ENCODE peak calls at places on chromosomes 3 and 15, in seven cellular contexts. One of them, this sample, is unnamed.

GRCh38 chr3:122260206-122260605 is 64.8 kb upstream of the CSTA start:
- DNase-seq in heart left ventricle: no peak
- DNase-seq in NB4: no peak
- DNase-seq in K562: no peak
- DNase-seq in testis: no peak
- DNase-seq in H54: no peak
- DNase-seq in HepG2: no peak
- DNase-seq in this sample: no peak

GRCh38 chr15:71112429-71112828 is 2.8 kb upstream of the THSD4 start:
- DNase-seq in heart left ventricle: no peak
- DNase-seq in NB4: no peak
- DNase-seq in K562: no peak
- DNase-seq in testis: no peak
- DNase-seq in H54: no peak
- DNase-seq in HepG2: no peak
- DNase-seq in this sample: no peak

GRCh38 chr3:137642305-137642704 is 121.8 kb upstream of the SOX14 start:
- DNase-seq in heart left ventricle: no peak
- DNase-seq in NB4: no peak
- DNase-seq in K562: no peak
- DNase-seq in testis: no peak
- DNase-seq in H54: no peak
- DNase-seq in HepG2: no peak
- DNase-seq in this sample: no peak

GRCh38 chr3:83968386-83968785 is 990.4 kb upstream of the CADM2 start:
- DNase-seq in heart left ventricle: no peak
- DNase-seq in NB4: no peak
- DNase-seq in K562: no peak
- DNase-seq in testis: no peak
- DNase-seq in H54: no peak
- DNase-seq in HepG2: no peak
- DNase-seq in this sample: no peak

GRCh38 chr3:155946178-155946577 is 75.7 kb downstream of the GMPS start:
- DNase-seq in heart left ventricle: no peak
- DNase-seq in NB4: no peak
- DNase-seq in K562: no peak
- DNase-seq in testis: no peak
- DNase-seq in H54: peak
- DNase-seq in HepG2: peak
- DNase-seq in this sample: no peak

GRCh38 chr3:41683666-41684350 is 278.1 kb downstream of the ULK4 start:
- DNase-seq in heart left ventricle: no peak
- DNase-seq in NB4: no peak
- DNase-seq in K562: no peak
- DNase-seq in testis: no peak
- DNase-seq in H54: no peak
- DNase-seq in HepG2: peak
- DNase-seq in this sample: no peak

GRCh38 chr3:4772858-4773257 is 206.4 kb upstream of the BHLHE40 start:
- DNase-seq in heart left ventricle: no peak
- DNase-seq in NB4: no peak
- DNase-seq in K562: no peak
- DNase-seq in testis: no peak
- DNase-seq in H54: no peak
- DNase-seq in HepG2: no peak
- DNase-seq in this sample: no peak

GRCh38 chr3:142210608-142211007 is 14.8 kb downstream of the GK5 start:
- DNase-seq in heart left ventricle: no peak
- DNase-seq in NB4: no peak
- DNase-seq in K562: no peak
- DNase-seq in testis: no peak
- DNase-seq in H54: no peak
- DNase-seq in HepG2: no peak
- DNase-seq in this sample: no peak

GRCh38 chr3:98457543-98457942 is 5.5 kb upstream of the OR5K1 start:
- DNase-seq in heart left ventricle: no peak
- DNase-seq in NB4: peak
- DNase-seq in K562: no peak
- DNase-seq in testis: no peak
- DNase-seq in H54: no peak
- DNase-seq in HepG2: no peak
- DNase-seq in this sample: no peak

DNA sequence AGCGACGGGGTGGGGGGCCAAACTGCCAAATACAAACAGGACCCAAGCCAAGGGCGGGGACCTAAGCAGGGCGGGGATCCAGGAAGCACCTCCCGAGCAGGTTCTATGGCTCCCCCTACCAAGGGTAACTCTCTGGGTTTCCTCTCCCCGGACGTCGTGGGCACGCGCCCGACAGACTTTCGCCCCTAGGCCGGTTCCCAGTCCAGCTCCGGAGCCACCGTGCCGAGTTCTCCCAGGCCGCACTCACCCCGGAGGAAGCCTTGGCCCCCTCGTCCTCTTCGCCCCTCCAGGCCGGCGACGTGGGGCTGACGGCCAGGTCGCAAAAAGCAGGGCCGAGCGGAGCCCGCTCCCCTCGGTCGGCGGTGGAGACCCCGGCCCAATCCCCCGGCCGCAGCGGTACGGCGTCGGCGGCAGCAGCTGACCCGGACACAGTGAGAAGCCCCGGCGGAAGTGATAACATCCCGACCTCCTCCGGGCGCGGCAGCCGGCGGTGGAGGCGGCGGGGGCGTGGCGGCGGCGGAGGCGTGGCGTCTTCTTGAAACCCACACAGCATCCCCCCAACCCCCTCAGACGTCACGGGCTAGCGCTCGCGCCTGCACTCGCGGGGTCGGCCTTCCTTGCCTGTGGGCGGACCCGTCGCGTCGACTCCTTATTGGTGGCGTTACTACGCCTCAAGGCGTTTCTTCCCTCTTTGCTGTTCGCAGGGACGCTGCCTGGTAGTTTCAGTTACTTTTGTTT is at the start of gene BNIP2:
- DNase-seq in heart left ventricle: peak
- DNase-seq in NB4: peak
- DNase-seq in K562: peak
- DNase-seq in testis: peak
- DNase-seq in H54: peak
- DNase-seq in HepG2: peak
- DNase-seq in this sample: peak
- TF ChIP-seq POLR2A in heart left ventricle: no peak
- TF ChIP-seq POLR2A in NB4: peak
- TF ChIP-seq POLR2A in K562: peak
- TF ChIP-seq POLR2A in testis: peak
- TF ChIP-seq POLR2A in H54: peak
- TF ChIP-seq POLR2A in HepG2: peak
- TF ChIP-seq POLR2A in this sample: no peak

GRCh38 chr15:44666208-44667038 is 3.0 kb upstream of the SPG11 start:
- DNase-seq in heart left ventricle: no peak
- DNase-seq in NB4: no peak
- DNase-seq in K562: no peak
- DNase-seq in testis: no peak
- DNase-seq in H54: no peak
- DNase-seq in HepG2: no peak
- DNase-seq in this sample: no peak

GRCh38 chr15:44663410-44664272 is at the start of gene SPG11:
- DNase-seq in heart left ventricle: peak
- DNase-seq in NB4: peak
- DNase-seq in K562: peak
- DNase-seq in testis: peak
- DNase-seq in H54: peak
- DNase-seq in HepG2: peak
- DNase-seq in this sample: peak

GRCh38 chr15:44667039-44667360 is 3.5 kb upstream of the SPG11 start:
- DNase-seq in heart left ventricle: no peak
- DNase-seq in NB4: no peak
- DNase-seq in K562: no peak
- DNase-seq in testis: no peak
- DNase-seq in H54: no peak
- DNase-seq in HepG2: no peak
- DNase-seq in this sample: no peak

GRCh38 chr15:44659041-44659440 is 4.4 kb downstream of the SPG11 start:
- DNase-seq in heart left ventricle: no peak
- DNase-seq in NB4: no peak
- DNase-seq in K562: no peak
- DNase-seq in testis: no peak
- DNase-seq in H54: no peak
- DNase-seq in HepG2: no peak
- DNase-seq in this sample: no peak

GRCh38 chr15:44662478-44663409 is 718 bp downstream of the SPG11 start:
- DNase-seq in heart left ventricle: peak
- DNase-seq in NB4: peak
- DNase-seq in K562: peak
- DNase-seq in testis: peak
- DNase-seq in H54: peak
- DNase-seq in HepG2: peak
- DNase-seq in this sample: peak
- TF ChIP-seq POLR2A in heart left ventricle: no peak
- TF ChIP-seq POLR2A in NB4: no peak
- TF ChIP-seq POLR2A in K562: no peak
- TF ChIP-seq POLR2A in testis: no peak
- TF ChIP-seq POLR2A in H54: no peak
- TF ChIP-seq POLR2A in HepG2: peak
- TF ChIP-seq POLR2A in this sample: no peak

DNA sequence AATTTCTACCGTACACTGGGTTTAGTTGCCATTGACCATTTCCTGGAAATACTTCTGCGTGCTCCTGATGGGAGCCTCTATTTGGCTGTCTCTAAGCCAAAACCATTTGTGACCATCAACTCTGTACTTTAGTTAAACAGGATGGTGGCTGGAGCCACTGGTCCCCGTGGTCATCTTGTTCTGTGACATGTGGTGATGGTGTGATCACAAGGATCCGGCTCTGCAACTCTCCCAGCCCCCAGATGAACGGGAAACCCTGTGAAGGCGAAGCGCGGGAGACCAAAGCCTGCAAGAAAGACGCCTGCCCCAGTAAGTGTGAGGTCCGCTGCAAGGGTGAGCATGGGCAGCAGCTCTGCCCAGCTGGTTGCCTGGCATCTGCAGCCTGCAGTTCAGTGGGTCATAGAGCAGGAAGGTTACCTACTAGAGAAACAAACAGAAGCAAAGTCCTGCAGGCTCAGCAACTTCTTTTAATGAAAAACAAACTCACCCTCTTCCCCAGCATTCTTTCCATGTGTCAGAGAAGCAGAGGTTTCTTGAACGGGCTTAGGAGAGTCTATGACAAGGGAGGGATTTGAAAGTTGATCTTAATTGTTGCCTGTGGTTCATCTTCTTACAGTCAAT is 7.1 kb downstream of the THBS1 start:
- DNase-seq in heart left ventricle: no peak
- DNase-seq in NB4: no peak
- DNase-seq in K562: no peak
- DNase-seq in testis: no peak
- DNase-seq in H54: no peak
- DNase-seq in HepG2: no peak
- DNase-seq in this sample: no peak
- TF ChIP-seq POLR2A in heart left ventricle: no peak
- TF ChIP-seq POLR2A in NB4: no peak
- TF ChIP-seq POLR2A in K562: no peak
- TF ChIP-seq POLR2A in testis: no peak
- TF ChIP-seq POLR2A in H54: no peak
- TF ChIP-seq POLR2A in HepG2: peak
- TF ChIP-seq POLR2A in this sample: no peak

DNA sequence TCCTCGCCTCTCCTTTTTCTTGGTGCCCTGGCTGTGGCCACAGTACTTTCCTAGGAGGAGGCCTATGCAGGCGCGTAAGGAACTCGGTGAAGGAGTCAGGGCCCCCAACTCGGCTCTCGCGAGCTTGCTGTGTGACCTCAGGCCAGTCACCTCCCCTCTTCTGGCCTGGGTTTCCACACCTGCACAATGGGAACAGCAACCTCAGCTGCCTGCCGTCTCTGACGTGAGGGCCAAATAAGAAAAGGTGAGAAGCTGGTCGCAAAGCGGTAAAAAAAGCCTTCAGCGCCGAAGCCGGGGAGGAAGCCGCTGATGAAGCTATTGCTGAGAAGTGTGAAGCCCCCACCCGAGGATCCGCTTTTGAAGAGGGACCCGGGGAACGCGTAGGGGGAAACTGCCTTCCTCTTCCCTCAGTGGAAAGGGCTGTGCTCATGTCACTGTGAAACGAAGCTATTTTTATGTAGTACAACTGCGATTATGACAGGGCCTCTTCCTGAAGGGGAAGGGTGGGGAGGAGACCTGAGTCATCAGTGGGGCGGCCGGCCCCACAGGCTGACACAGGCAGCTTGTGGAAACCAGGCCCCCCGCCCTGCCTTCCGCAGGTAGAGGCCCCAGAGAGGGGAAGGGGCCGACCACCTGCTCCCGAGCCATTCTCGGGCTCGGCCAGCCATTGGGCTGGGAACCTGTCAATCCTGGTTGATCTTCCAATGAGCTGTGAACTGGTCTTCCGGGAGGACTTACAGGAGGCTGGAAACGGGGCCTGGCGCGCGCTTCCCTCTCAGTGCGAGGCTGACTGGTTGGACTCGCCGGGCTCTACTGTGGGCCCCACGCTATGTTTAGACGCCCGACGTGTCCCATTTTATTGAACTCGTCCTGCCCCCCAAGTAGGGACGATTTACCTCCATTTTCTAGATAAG is 18.0 kb upstream of the ANKDD1A start:
- DNase-seq in heart left ventricle: peak
- DNase-seq in NB4: peak
- DNase-seq in K562: peak
- DNase-seq in testis: peak
- DNase-seq in H54: peak
- DNase-seq in HepG2: peak
- DNase-seq in this sample: peak
- TF ChIP-seq POLR2A in heart left ventricle: no peak
- TF ChIP-seq POLR2A in NB4: peak
- TF ChIP-seq POLR2A in K562: peak
- TF ChIP-seq POLR2A in testis: no peak
- TF ChIP-seq POLR2A in H54: peak
- TF ChIP-seq POLR2A in HepG2: no peak
- TF ChIP-seq POLR2A in this sample: peak

GRCh38 chr3:73685061-73685460 is 60.3 kb upstream of the PDZRN3 start:
- DNase-seq in heart left ventricle: no peak
- DNase-seq in NB4: no peak
- DNase-seq in K562: no peak
- DNase-seq in testis: no peak
- DNase-seq in H54: no peak
- DNase-seq in HepG2: no peak
- DNase-seq in this sample: no peak

GRCh38 chr3:73683706-73684105 is 59.0 kb upstream of the PDZRN3 start:
- DNase-seq in heart left ventricle: no peak
- DNase-seq in NB4: no peak
- DNase-seq in K562: no peak
- DNase-seq in testis: no peak
- DNase-seq in H54: no peak
- DNase-seq in HepG2: no peak
- DNase-seq in this sample: no peak

GRCh38 chr3:73681610-73682009 is 56.9 kb upstream of the PDZRN3 start:
- DNase-seq in heart left ventricle: no peak
- DNase-seq in NB4: no peak
- DNase-seq in K562: peak
- DNase-seq in testis: no peak
- DNase-seq in H54: no peak
- DNase-seq in HepG2: no peak
- DNase-seq in this sample: no peak

GRCh38 chr3:73680696-73681095 is 56.0 kb upstream of the PDZRN3 start:
- DNase-seq in heart left ventricle: no peak
- DNase-seq in NB4: no peak
- DNase-seq in K562: no peak
- DNase-seq in testis: no peak
- DNase-seq in H54: no peak
- DNase-seq in HepG2: no peak
- DNase-seq in this sample: no peak

GRCh38 chr3:73681198-73681597 is 56.5 kb upstream of the PDZRN3 start:
- DNase-seq in heart left ventricle: no peak
- DNase-seq in NB4: no peak
- DNase-seq in K562: no peak
- DNase-seq in testis: no peak
- DNase-seq in H54: no peak
- DNase-seq in HepG2: no peak
- DNase-seq in this sample: no peak
- TF ChIP-seq POLR2A in heart left ventricle: no peak
- TF ChIP-seq POLR2A in NB4: no peak
- TF ChIP-seq POLR2A in K562: no peak
- TF ChIP-seq POLR2A in testis: no peak
- TF ChIP-seq POLR2A in H54: no peak
- TF ChIP-seq POLR2A in HepG2: no peak
- TF ChIP-seq POLR2A in this sample: no peak